ENCODE peak calls at places on chromosome 1, in ten cellular contexts. E is body of pancreas; A is lower lobe of right lung; J is uterus; H is substantia nigra; K is activated CD4-positive, alpha-beta T cell treated with anti-CD3 and anti-CD28 coated beads, Interleukin-2, amount 50 U/mL, for 4 hours; W is activated T-helper 1 cell treated with anti-CD3 and anti-CD28 coated beads, Interleukin-12 subunit alpha, Interleukin-12 subunit beta, Interleukin-2, Interleukin-4 antibody, amounts not matched to agents 30 ng/mL and 10 ng/mL and 1 ng/mL, durations not matched to agents 14 hours and 24 hours and 36 hours; V is NCI-H2171 treated with DMSO at 0.1 percent for 48 hours; O is HS-27A; L is activated naive CD4-positive, alpha-beta T cell treated with anti-CD3 and anti-CD28 coated beads, Interleukin-2, amount 10 ng/mL, durations not matched to agents 7 days and 5 days. R is an unnamed sample.

GRCh38 chr1:203346060-203346754 is 4.7 kb downstream of the FMOD start:
- DNase-seq in E (no peak), A (no peak), J (peak), H (no peak), K (no peak), W (no peak), V (no peak), O (no peak), L (no peak), R (no peak)

GRCh38 chr1:231107600-231108326 is 54.1 kb upstream of the TRIM67 start:
- DNase-seq in E (no peak), A (no peak), J (no peak), H (no peak), K (no peak), W (no peak), V (no peak), O (no peak), L (no peak), R (no peak)

GRCh38 chr1:214002472-214002871 is 14.7 kb downstream of the PROX1 start:
- DNase-seq in E (no peak), A (no peak), J (no peak), H (no peak), K (no peak), W (no peak), V (peak), O (no peak), L (no peak), R (no peak)

GRCh38 chr1:13892141-13892670 is 192.2 kb downstream of the PRDM2 start:
- DNase-seq in E (no peak), A (no peak), J (no peak), H (no peak), K (no peak), W (no peak), V (no peak), O (no peak), L (no peak), R (no peak)

GRCh38 chr1:119266386-119266785 is 102.2 kb upstream of the HAO2 start:
- DNase-seq in E (no peak), A (no peak), J (no peak), H (no peak), K (no peak), W (no peak), V (no peak), O (no peak), L (no peak), R (no peak)

GRCh38 chr1:47996060-47996405 is 1.2 kb downstream of the TRABD2B start:
- DNase-seq in E (no peak), A (no peak), J (no peak), H (no peak), K (no peak), W (no peak), V (no peak), O (no peak), L (no peak), R (no peak)

GRCh38 chr1:55402676-55403464 is 187.7 kb upstream of the USP24 start:
- DNase-seq in E (no peak), A (no peak), J (no peak), H (no peak), K (no peak), W (no peak), V (no peak), O (no peak), L (no peak), R (no peak)

GRCh38 chr1:101376121-101377095 is 139.6 kb downstream of the S1PR1 start:
- DNase-seq in E (no peak), A (no peak), J (no peak), H (no peak), K (no peak), W (no peak), V (no peak), O (no peak), L (no peak), R (peak)

GRCh38 chr1:29240986-29241385 is 4.7 kb downstream of the PTPRU start:
- DNase-seq in E (no peak), A (no peak), J (no peak), H (no peak), K (no peak), W (no peak), V (peak), O (no peak), L (no peak), R (no peak)

GRCh38 chr1:60972841-60973364 is 109.5 kb upstream of the NFIA start:
- DNase-seq in E (no peak), A (no peak), J (no peak), H (no peak), K (no peak), W (no peak), V (no peak), O (peak), L (no peak), R (no peak)

GRCh38 chr1:208083715-208084085 is 160.5 kb downstream of the PLXNA2 start:
- DNase-seq in E (no peak), A (no peak), J (no peak), H (no peak), K (no peak), W (no peak), V (no peak), O (no peak), L (no peak), R (no peak)

GRCh38 chr1:155909894-155910293 is 1.3 kb downstream of the RIT1 start:
- DNase-seq in E (no peak), A (no peak), J (no peak), H (no peak), K (no peak), W (no peak), V (no peak), O (no peak), L (no peak), R (no peak)

GRCh38 chr1:174301295-174302077 is 142.2 kb downstream of the RABGAP1L start:
- DNase-seq in E (no peak), A (no peak), J (no peak), H (no peak), K (no peak), W (no peak), V (no peak), O (no peak), L (no peak), R (no peak)

GRCh38 chr1:154427173-154428139 is 22.3 kb downstream of the IL6R start:
- DNase-seq in E (no peak), A (no peak), J (peak), H (no peak), K (no peak), W (no peak), V (no peak), O (no peak), L (no peak), R (no peak)

GRCh38 chr1:186442651-186443114 is 18.2 kb downstream of the PDC start:
- DNase-seq in E (no peak), A (no peak), J (no peak), H (no peak), K (no peak), W (no peak), V (no peak), O (no peak), L (no peak), R (no peak)

GRCh38 chr1:9112961-9113880 is 15.7 kb downstream of the GPR157 start:
- DNase-seq in E (no peak), A (no peak), J (no peak), H (no peak), K (no peak), W (no peak), V (no peak), O (no peak), L (no peak), R (no peak)

GRCh38 chr1:205451759-205452164 is 4.1 kb downstream of the BLACAT1 start:
- DNase-seq in E (no peak), A (no peak), J (no peak), H (no peak), K (no peak), W (no peak), V (no peak), O (no peak), L (no peak), R (no peak)

GRCh38 chr1:204578867-204579664 is 62.9 kb downstream of the MDM4 start:
- DNase-seq in E (peak), A (no peak), J (no peak), H (no peak), K (no peak), W (peak), V (peak), O (no peak), L (peak), R (peak)

GRCh38 chr1:215507119-215507518 is 60.0 kb upstream of the KCTD3 start:
- DNase-seq in E (no peak), A (no peak), J (no peak), H (no peak), K (no peak), W (no peak), V (no peak), O (no peak), L (no peak), R (no peak)

GRCh38 chr1:39204441-39205081 is at the start of gene MACF1:
- DNase-seq in E (no peak), A (no peak), J (peak), H (peak), K (peak), W (peak), V (no peak), O (no peak), L (peak), R (peak)

GRCh38 chr1:21659924-21660326 is 9.2 kb downstream of the RAP1GAP start:
- DNase-seq in E (no peak), A (no peak), J (no peak), H (no peak), K (no peak), W (no peak), V (no peak), O (no peak), L (no peak), R (no peak)

GRCh38 chr1:110237406-110238152 is 27.5 kb downstream of the KCNC4 start:
- DNase-seq in E (no peak), A (no peak), J (no peak), H (no peak), K (no peak), W (no peak), V (no peak), O (no peak), L (no peak), R (no peak)

GRCh38 chr1:75426688-75427087 is 184.2 kb downstream of the SLC44A5 start:
- DNase-seq in E (no peak), A (no peak), J (no peak), H (no peak), K (no peak), W (no peak), V (no peak), O (no peak), L (no peak), R (no peak)

GRCh38 chr1:37448185-37448584 is 26.2 kb upstream of the ZC3H12A start:
- DNase-seq in E (no peak), A (no peak), J (no peak), H (no peak), K (no peak), W (no peak), V (no peak), O (no peak), L (no peak), R (no peak)

GRCh38 chr1:84603941-84604830 is 29.9 kb upstream of the CTBS start:
- DNase-seq in E (no peak), A (no peak), J (peak), H (no peak), K (no peak), W (no peak), V (no peak), O (peak), L (no peak), R (no peak)

GRCh38 chr1:89719502-89720306 is 86.8 kb downstream of the LRRC8C start:
- DNase-seq in E (no peak), A (no peak), J (no peak), H (no peak), K (no peak), W (no peak), V (peak), O (no peak), L (no peak), R (no peak)

GRCh38 chr1:168178638-168179410 is at the start of gene TIPRL:
- DNase-seq in E (peak), A (peak), J (peak), H (peak), K (peak), W (peak), V (peak), O (peak), L (peak), R (peak)

GRCh38 chr1:84998642-84999280 is 1.8 kb upstream of the MCOLN2 start:
- DNase-seq in E (no peak), A (no peak), J (no peak), H (no peak), K (peak), W (no peak), V (no peak), O (no peak), L (peak), R (no peak)

GRCh38 chr1:89808429-89809117 is 12.3 kb upstream of the LRRC8D start:
- DNase-seq in E (no peak), A (no peak), J (no peak), H (no peak), K (no peak), W (no peak), V (no peak), O (no peak), L (no peak), R (no peak)

GRCh38 chr1:162913345-162913744 is 52.4 kb upstream of the CCDC190 start:
- DNase-seq in E (no peak), A (no peak), J (no peak), H (no peak), K (no peak), W (no peak), V (no peak), O (no peak), L (no peak), R (no peak)

GRCh38 chr1:32919811-32920733 is 18.9 kb upstream of the TMEM54 start:
- DNase-seq in E (no peak), A (no peak), J (no peak), H (no peak), K (no peak), W (no peak), V (no peak), O (no peak), L (no peak), R (peak)

R was measured in DND-41.